ENCODE peak calls at places on chromosomes 16 and 17, in eight cellular contexts. V is natural killer cell, L is mesothelial cell of epicardium, Z is astrocyte of the spinal cord, T is Calu3, C is AG10803, U is coronary artery, W is fibroblast of the aortic adventitia. O is an unnamed sample.

GRCh38 chr16:65964752-65965151 is 401.7 kb upstream of the CDH5 start:
- DNase-seq in V (no peak), W (no peak), U (no peak), C (no peak), L (no peak), Z (no peak), T (no peak), O (no peak)

GRCh38 chr16:30401768-30402425 is 5.5 kb upstream of the ZNF771 start:
- DNase-seq in U (no peak), L (no peak), Z (no peak), T (no peak), V (no peak), C (no peak), W (no peak), O (no peak)

GRCh38 chr17:75812096-75813001 is 27.7 kb downstream of the UNK start:
- DNase-seq in T (no peak), W (no peak), U (no peak), Z (no peak), L (no peak), C (no peak), V (no peak), O (no peak)

GRCh38 chr16:8109510-8110369 is 480.6 kb downstream of the TMEM114 start:
- DNase-seq in U (no peak), V (no peak), W (no peak), T (no peak), Z (no peak), L (no peak), C (no peak), O (no peak)

GRCh38 chr17:77281024-77281903 is 140.5 kb downstream of the SEC14L1 start:
- DNase-seq in T (peak; percentile 87), L (peak; percentile 71), C (peak; percentile 13), W (no peak), V (peak; percentile 58), Z (peak; percentile 40), U (no peak), O (no peak)

GRCh38 chr17:33381201-33381600 is 88.1 kb upstream of the ASIC2 start:
- DNase-seq in T (no peak), C (peak; percentile 20), U (no peak), L (no peak), W (no peak), Z (no peak), V (no peak), O (no peak)

GRCh38 chr16:25434061-25434460 is 176.4 kb upstream of the ZKSCAN2 start:
- DNase-seq in V (no peak), U (no peak), T (no peak), C (no peak), L (no peak), W (no peak), Z (no peak), O (no peak)

GRCh38 chr17:34892864-34893263 is 68.4 kb downstream of the CCT6B start:
- DNase-seq in L (peak; percentile 43), W (no peak), C (no peak), U (no peak), T (peak; percentile 51), Z (no peak), V (no peak), O (no peak)

GRCh38 chr16:57988929-57989328 is 11.5 kb downstream of the ZNF319 start:
- DNase-seq in L (no peak), T (no peak), Z (no peak), V (no peak), U (no peak), W (peak; percentile 28), C (no peak), O (no peak)

DNA sequence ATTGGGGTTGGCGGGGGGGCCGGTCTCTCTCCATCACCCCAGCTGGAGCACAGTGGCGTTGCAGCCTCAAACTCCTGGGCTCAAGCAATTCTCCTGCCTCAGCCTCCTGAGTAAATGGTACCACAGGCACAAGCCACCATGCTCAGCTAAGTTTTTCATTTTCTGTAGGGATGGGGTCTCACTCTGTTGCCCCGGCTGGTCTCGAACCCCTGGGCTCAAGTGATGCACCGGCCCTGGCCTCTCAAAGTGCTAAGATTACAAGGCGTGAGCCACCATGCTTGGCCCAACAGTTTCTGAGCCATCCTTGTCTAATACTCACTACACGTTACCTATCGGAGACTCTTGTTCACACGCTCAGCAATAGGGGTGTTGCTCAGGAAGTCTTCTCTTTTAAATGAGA is 11.6 kb downstream of the WDR59 start:
- DNase-seq in W (no peak), U (no peak), C (no peak), Z (no peak), L (no peak), V (no peak), T (no peak), O (no peak)
- TF ChIP-seq CTCF in W (no peak), U (no peak), C (no peak), Z (no peak), L (no peak), V (no peak), T (no peak), O (no peak)

GRCh38 chr17:67359960-67360817 is 6.2 kb downstream of the PSMD12 start:
- DNase-seq in L (no peak), U (no peak), Z (peak; percentile 35), V (no peak), T (peak; percentile 17), C (peak; percentile 40), W (peak; percentile 49), O (no peak)
- TF ChIP-seq CTCF in L (no peak), U (no peak), Z (peak; percentile 49), V (no peak), T (no peak), C (peak; percentile 51), W (peak; percentile 45), O (peak; percentile 58)

GRCh38 chr17:47717845-47718621 is 15.0 kb upstream of the TBX21 start:
- DNase-seq in T (no peak), C (peak; percentile 9), W (no peak), V (no peak), L (no peak), Z (no peak), U (no peak), O (no peak)

GRCh38 chr17:47715669-47716325 is 17.2 kb upstream of the TBX21 start:
- DNase-seq in T (no peak), U (no peak), C (no peak), V (no peak), L (no peak), W (no peak), Z (no peak), O (no peak)

GRCh38 chr17:47716381-47716780 is 16.7 kb upstream of the TBX21 start:
- DNase-seq in C (no peak), W (no peak), Z (no peak), L (no peak), U (no peak), V (no peak), T (no peak), O (no peak)

GRCh38 chr17:47718634-47719405 is 14.2 kb upstream of the TBX21 start:
- DNase-seq in W (no peak), V (no peak), T (no peak), Z (no peak), C (no peak), L (no peak), U (no peak), O (no peak)

GRCh38 chr17:47717261-47717697 is 15.8 kb upstream of the TBX21 start:
- DNase-seq in C (no peak), L (no peak), V (no peak), T (no peak), Z (no peak), U (no peak), W (no peak), O (no peak)
- TF ChIP-seq CTCF in C (peak; percentile 41), L (no peak), V (peak; percentile 49), T (peak; percentile 51), Z (peak; percentile 43), U (no peak), W (peak; percentile 32), O (peak; percentile 69)

GRCh38 chr17:60141111-60142018 is 8.4 kb upstream of the CA4 start:
- DNase-seq in L (no peak), U (no peak), V (no peak), C (peak; percentile 23), Z (no peak), W (no peak), T (no peak), O (no peak)

GRCh38 chr17:60138769-60139437 is 10.9 kb upstream of the CA4 start:
- DNase-seq in V (no peak), Z (no peak), U (no peak), L (no peak), T (no peak), C (no peak), W (no peak), O (no peak)

GRCh38 chr17:60142872-60143499 is 6.8 kb upstream of the CA4 start:
- DNase-seq in T (peak; percentile 86), U (no peak), W (peak; percentile 85), Z (peak; percentile 86), C (peak; percentile 87), L (peak; percentile 80), V (peak; percentile 49), O (peak; percentile 88)

GRCh38 chr17:60137731-60138130 is 12.0 kb upstream of the CA4 start:
- DNase-seq in C (no peak), T (no peak), Z (no peak), V (no peak), W (no peak), U (no peak), L (no peak), O (no peak)

GRCh38 chr17:60139438-60140285 is 10.1 kb upstream of the CA4 start:
- DNase-seq in T (no peak), W (peak; percentile 62), U (no peak), Z (peak; percentile 64), V (peak; percentile 62), L (peak; percentile 89), C (peak; percentile 55), O (peak; percentile 32)
- TF ChIP-seq CTCF in T (no peak), W (peak; percentile 84), U (no peak), Z (peak; percentile 82), V (peak; percentile 55), L (no peak), C (peak; percentile 73), O (peak; percentile 58)

GRCh38 chr17:29243792-29244191 is 2.9 kb upstream of the CRYBA1 start:
- DNase-seq in V (no peak), L (no peak), W (no peak), C (peak; percentile 44), Z (no peak), U (no peak), T (peak; percentile 14), O (peak; percentile 45)
- TF ChIP-seq CTCF in V (no peak), L (peak; percentile 24), W (peak; percentile 50), C (peak; percentile 63), Z (peak; percentile 65), U (no peak), T (no peak), O (peak; percentile 77)

GRCh38 chr16:69105501-69106361 is at the start of gene HAS3:
- DNase-seq in Z (peak; percentile 63), U (no peak), V (no peak), L (peak; percentile 63), T (peak; percentile 88), W (peak; percentile 66), C (peak; percentile 54), O (peak; percentile 28)
- TF ChIP-seq CTCF in Z (peak; percentile 36), U (no peak), V (no peak), L (no peak), T (peak; percentile 34), W (peak; percentile 33), C (peak; percentile 48), O (peak; percentile 44)

GRCh38 chr17:16415031-16415924 is at the start of gene TRPV2:
- DNase-seq in C (no peak), Z (no peak), V (peak; percentile 44), W (no peak), T (no peak), L (no peak), U (no peak), O (no peak)
- TF ChIP-seq CTCF in C (peak; percentile 6), Z (no peak), V (peak; percentile 50), W (peak; percentile 25), T (no peak), L (no peak), U (peak; percentile 19), O (peak; percentile 50)

GRCh38 chr17:10772425-10773380 is 31.2 kb downstream of the TMEM238L start:
- DNase-seq in L (no peak), T (peak; percentile 21), Z (no peak), C (no peak), W (no peak), U (no peak), V (no peak), O (no peak)
- TF ChIP-seq CTCF in L (peak; percentile 88), T (peak; percentile 58), Z (peak; percentile 59), C (peak; percentile 58), W (peak; percentile 73), U (no peak), V (peak; percentile 75), O (peak; percentile 83)

O was measured in HFFc6.